ENCODE peak calls at places on chromosomes 4 and X, in four cellular contexts. One of them, this sample, is unnamed.

GRCh38 chrX:15310117-15310516 is 5.3 kb downstream of the ASB11 start:
- DNase-seq in H9: no peak
- DNase-seq in neuronal stem cell: no peak
- DNase-seq in H1: no peak
- DNase-seq in this sample: peak; percentile 54

GRCh38 chr4:36241771-36242170 is 2.5 kb downstream of the ARAP2 start:
- DNase-seq in H9: no peak
- DNase-seq in neuronal stem cell: no peak
- DNase-seq in H1: no peak
- DNase-seq in this sample: no peak

GRCh38 chrX:128846385-128846784 is 676.9 kb downstream of the SMARCA1 start:
- DNase-seq in H9: no peak
- DNase-seq in neuronal stem cell: no peak
- DNase-seq in H1: no peak
- DNase-seq in this sample: no peak

GRCh38 chr4:5711479-5712184 is 631 bp downstream of the EVC start:
- DNase-seq in H9: peak; percentile 57
- DNase-seq in neuronal stem cell: no peak
- DNase-seq in H1: peak; percentile 65
- DNase-seq in this sample: peak; percentile 80

GRCh38 chr4:154854362-154854761 is 73.3 kb downstream of the RBM46 start:
- DNase-seq in H9: no peak
- DNase-seq in neuronal stem cell: no peak
- DNase-seq in H1: no peak
- DNase-seq in this sample: no peak

GRCh38 chr4:337932-338758 is 531 bp downstream of the ZNF141 start:
- DNase-seq in H9: no peak
- DNase-seq in neuronal stem cell: no peak
- DNase-seq in H1: peak; percentile 50
- DNase-seq in this sample: peak; percentile 72

GRCh38 chrX:13387656-13388421 is 68.0 kb upstream of the ATXN3L start:
- DNase-seq in H9: no peak
- DNase-seq in neuronal stem cell: no peak
- DNase-seq in H1: no peak
- DNase-seq in this sample: peak; percentile 38

GRCh38 chr4:25406081-25406692 is 29.1 kb downstream of the ANAPC4 start:
- DNase-seq in H9: no peak
- DNase-seq in neuronal stem cell: no peak
- DNase-seq in H1: no peak
- DNase-seq in this sample: no peak

GRCh38 chr4:146134761-146135160 is 40.8 kb upstream of the LSM6 start:
- DNase-seq in H9: no peak
- DNase-seq in neuronal stem cell: no peak
- DNase-seq in H1: no peak
- DNase-seq in this sample: no peak

GRCh38 chr4:188719794-188720193 is 580.6 kb downstream of the TRIML1 start:
- DNase-seq in H9: no peak
- DNase-seq in neuronal stem cell: no peak
- DNase-seq in H1: no peak
- DNase-seq in this sample: no peak

GRCh38 chr4:83208776-83209365 is 75.7 kb downstream of the COQ2 start:
- DNase-seq in H9: no peak
- DNase-seq in neuronal stem cell: no peak
- DNase-seq in H1: no peak
- DNase-seq in this sample: peak; percentile 24

GRCh38 chrX:108735680-108736508 is 469 bp downstream of the IRS4 start:
- DNase-seq in H9: no peak
- DNase-seq in neuronal stem cell: no peak
- DNase-seq in H1: peak; percentile 51
- DNase-seq in this sample: peak; percentile 15

GRCh38 chrX:103175944-103176753 is 38.8 kb upstream of the BEX4 start:
- DNase-seq in H9: peak; percentile 46
- DNase-seq in neuronal stem cell: peak; percentile 39
- DNase-seq in H1: peak; percentile 70
- DNase-seq in this sample: peak; percentile 45

GRCh38 chr4:107468812-107469211 is 251.2 kb downstream of the PAPSS1 start:
- DNase-seq in H9: no peak
- DNase-seq in neuronal stem cell: no peak
- DNase-seq in H1: no peak
- DNase-seq in this sample: peak; percentile 12

GRCh38 chr4:88743696-88744095 is 46.1 kb upstream of the NAP1L5 start:
- DNase-seq in H9: no peak
- DNase-seq in neuronal stem cell: no peak
- DNase-seq in H1: no peak
- DNase-seq in this sample: peak; percentile 54

GRCh38 chr4:48254381-48255072 is 15.1 kb downstream of the TEC start:
- DNase-seq in H9: no peak
- DNase-seq in neuronal stem cell: no peak
- DNase-seq in H1: no peak
- DNase-seq in this sample: no peak

GRCh38 chr4:3792813-3793212 is 26.6 kb downstream of the ADRA2C start:
- DNase-seq in H9: peak; percentile 85
- DNase-seq in neuronal stem cell: no peak
- DNase-seq in H1: peak; percentile 93
- DNase-seq in this sample: no peak

GRCh38 chr4:75194180-75194579 is 261.3 kb downstream of the PARM1 start:
- DNase-seq in H9: no peak
- DNase-seq in neuronal stem cell: no peak
- DNase-seq in H1: no peak
- DNase-seq in this sample: no peak

GRCh38 chr4:10164877-10165283 is 48.3 kb upstream of the WDR1 start:
- DNase-seq in H9: peak; percentile 47
- DNase-seq in neuronal stem cell: peak; percentile 36
- DNase-seq in H1: peak; percentile 77
- DNase-seq in this sample: peak; percentile 16

GRCh38 chr4:93814141-93814540 is 14.4 kb upstream of the ATOH1 start:
- DNase-seq in H9: no peak
- DNase-seq in neuronal stem cell: no peak
- DNase-seq in H1: no peak
- DNase-seq in this sample: no peak

GRCh38 chr4:20552004-20552403 is 148.3 kb upstream of the PACRGL start:
- DNase-seq in H9: peak; percentile 31
- DNase-seq in neuronal stem cell: no peak
- DNase-seq in H1: no peak
- DNase-seq in this sample: no peak

GRCh38 chr4:13541720-13542576 is 2.4 kb downstream of the NKX3-2 start:
- DNase-seq in H9: peak; percentile 90
- DNase-seq in neuronal stem cell: no peak
- DNase-seq in H1: peak; percentile 83
- DNase-seq in this sample: no peak
- H3K9me3 ChIP-seq in H9: no peaks in the 10 kb centered on the region
- H3K9me3 ChIP-seq in neuronal stem cell: peaks cover 9% of the 10 kb centered on the region
- H3K9me3 ChIP-seq in H1: no peaks in the 10 kb centered on the region
- H3K9me3 ChIP-seq in this sample: peaks cover 4% of the 10 kb centered on the region

DNA sequence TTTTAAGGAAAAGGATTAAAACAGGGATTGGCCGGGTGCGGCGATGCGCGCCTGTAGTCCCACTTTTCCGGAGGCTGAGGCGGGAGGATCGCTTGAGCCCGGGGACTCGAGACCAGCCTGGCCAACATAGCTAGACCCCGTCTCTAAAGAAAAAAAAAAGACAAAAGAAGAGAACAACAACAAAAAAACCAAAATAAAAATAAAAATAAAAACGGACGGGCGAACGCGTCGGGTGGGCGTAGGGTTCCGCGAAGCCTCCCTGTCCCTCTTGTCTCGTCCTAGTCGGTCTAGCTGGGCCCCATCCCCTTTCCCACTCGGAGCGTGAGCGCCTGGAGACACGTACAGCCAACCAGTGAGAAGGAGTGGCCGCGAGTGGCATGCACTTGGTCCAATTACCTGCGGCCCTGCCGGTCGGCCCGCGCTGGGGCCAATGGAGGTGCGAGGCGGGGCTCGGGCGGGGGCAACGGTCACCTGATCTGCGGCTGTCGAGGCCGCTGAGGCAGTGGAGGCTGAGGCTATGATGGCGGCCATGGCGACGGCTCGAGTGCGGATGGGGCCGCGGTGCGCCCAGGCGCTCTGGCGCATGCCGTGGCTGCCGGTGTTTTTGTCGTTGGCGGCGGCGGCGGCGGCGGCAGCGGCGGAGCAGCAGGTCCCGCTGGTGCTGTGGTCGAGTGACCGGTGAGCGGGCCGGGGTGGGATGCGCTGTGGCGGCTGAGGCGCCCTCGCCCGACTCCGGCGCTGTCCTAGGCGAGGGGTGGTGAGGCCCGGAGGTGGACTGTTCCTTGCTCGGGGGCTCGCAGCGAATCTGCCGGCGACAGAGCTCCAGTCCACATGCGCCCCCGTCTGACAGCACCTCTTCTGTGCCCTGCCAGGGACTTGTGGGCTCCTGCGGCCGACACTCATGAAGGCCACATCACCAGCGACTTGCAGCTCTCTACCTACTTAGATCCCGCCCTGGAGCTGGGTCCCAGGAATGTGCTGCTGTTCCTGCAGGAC is at the start of gene ATP6AP1:
- DNase-seq in H9: peak; percentile 92
- DNase-seq in neuronal stem cell: peak; percentile 82
- DNase-seq in H1: peak; percentile 83
- DNase-seq in this sample: peak; percentile 95
- H2BK12ac ChIP-seq in H9: no peak within 1 kb of the TSS
- H2BK12ac ChIP-seq in neuronal stem cell: no peak within 1 kb of the TSS
- H2BK12ac ChIP-seq in H1: no peak within 1 kb of the TSS
- H2BK12ac ChIP-seq in this sample: peak within 1 kb of the TSS; percentile 63

GRCh38 chr4:184012937-184013336 is 107.8 kb downstream of the STOX2 start:
- DNase-seq in H9: no peak
- DNase-seq in neuronal stem cell: no peak
- DNase-seq in H1: no peak
- DNase-seq in this sample: no peak

GRCh38 chr4:184019667-184020665 is 114.9 kb downstream of the STOX2 start:
- DNase-seq in H9: no peak
- DNase-seq in neuronal stem cell: no peak
- DNase-seq in H1: no peak
- DNase-seq in this sample: no peak

GRCh38 chr4:184014301-184014700 is 109.2 kb downstream of the STOX2 start:
- DNase-seq in H9: no peak
- DNase-seq in neuronal stem cell: no peak
- DNase-seq in H1: no peak
- DNase-seq in this sample: no peak

GRCh38 chr4:184019084-184019483 is 114.0 kb downstream of the STOX2 start:
- DNase-seq in H9: no peak
- DNase-seq in neuronal stem cell: no peak
- DNase-seq in H1: no peak
- DNase-seq in this sample: peak; percentile 16

GRCh38 chr4:184016742-184017668 is 111.9 kb downstream of the STOX2 start:
- DNase-seq in H9: no peak
- DNase-seq in neuronal stem cell: no peak
- DNase-seq in H1: no peak
- DNase-seq in this sample: peak; percentile 97
- H2BK15ac ChIP-seq in H9: no peak overlapping the region
- H2BK15ac ChIP-seq in neuronal stem cell: no peak overlapping the region
- H2BK15ac ChIP-seq in H1: no peak overlapping the region
- H2BK15ac ChIP-seq in this sample: no peak overlapping the region

GRCh38 chrX:69523314-69523713 is 19.2 kb downstream of the NALF2 start:
- DNase-seq in H9: no peak
- DNase-seq in neuronal stem cell: no peak
- DNase-seq in H1: no peak
- DNase-seq in this sample: no peak
- H3K9me3 ChIP-seq in H9: peaks cover 54% of the 10 kb centered on the region
- H3K9me3 ChIP-seq in neuronal stem cell: no peaks in the 10 kb centered on the region
- H3K9me3 ChIP-seq in H1: no peaks in the 10 kb centered on the region
- H3K9me3 ChIP-seq in this sample: peaks cover 5% of the 10 kb centered on the region